ENCODE peak calls at places on chromosomes 4 and X, in six cellular contexts. One of them, this sample, is unnamed.

GRCh38 chr4:98546910-98547544 is 111.4 kb downstream of the TSPAN5 start:
- DNase-seq in RPMI7951: no peak
- DNase-seq in NCI-H1092 treated with DMSO at 0.1 percent for 48 hours: no peak
- DNase-seq in neural crest cell: no peak
- DNase-seq in upper lobe of right lung: no peak
- DNase-seq in omental fat pad: no peak
- DNase-seq in this sample: peak

GRCh38 chrX:12223650-12224049 is 85.4 kb downstream of the FRMPD4 start:
- DNase-seq in RPMI7951: peak
- DNase-seq in NCI-H1092 treated with DMSO at 0.1 percent for 48 hours: no peak
- DNase-seq in neural crest cell: no peak
- DNase-seq in upper lobe of right lung: no peak
- DNase-seq in omental fat pad: no peak
- DNase-seq in this sample: no peak

GRCh38 chr4:143488684-143489083 is 24.8 kb upstream of the SMARCA5 start:
- DNase-seq in RPMI7951: no peak
- DNase-seq in NCI-H1092 treated with DMSO at 0.1 percent for 48 hours: no peak
- DNase-seq in neural crest cell: no peak
- DNase-seq in upper lobe of right lung: no peak
- DNase-seq in omental fat pad: no peak
- DNase-seq in this sample: no peak

GRCh38 chr4:184934961-184935360 is 83.3 kb upstream of the HELT start:
- DNase-seq in RPMI7951: no peak
- DNase-seq in NCI-H1092 treated with DMSO at 0.1 percent for 48 hours: no peak
- DNase-seq in neural crest cell: no peak
- DNase-seq in upper lobe of right lung: no peak
- DNase-seq in omental fat pad: no peak
- DNase-seq in this sample: no peak

GRCh38 chrX:15674514-15674898 is 9.9 kb upstream of the CLTRN start:
- DNase-seq in RPMI7951: peak
- DNase-seq in NCI-H1092 treated with DMSO at 0.1 percent for 48 hours: no peak
- DNase-seq in neural crest cell: peak
- DNase-seq in upper lobe of right lung: peak
- DNase-seq in omental fat pad: peak
- DNase-seq in this sample: peak

GRCh38 chr4:87387237-87387636 is 3.8 kb downstream of the HSD17B11 start:
- DNase-seq in RPMI7951: no peak
- DNase-seq in NCI-H1092 treated with DMSO at 0.1 percent for 48 hours: no peak
- DNase-seq in neural crest cell: no peak
- DNase-seq in upper lobe of right lung: no peak
- DNase-seq in omental fat pad: no peak
- DNase-seq in this sample: no peak

GRCh38 chr4:41882622-41883347 is 52.4 kb upstream of the TMEM33 start:
- DNase-seq in RPMI7951: no peak
- DNase-seq in NCI-H1092 treated with DMSO at 0.1 percent for 48 hours: peak
- DNase-seq in neural crest cell: peak
- DNase-seq in upper lobe of right lung: peak
- DNase-seq in omental fat pad: no peak
- DNase-seq in this sample: peak

GRCh38 chrX:14027031-14027430 is 2.7 kb downstream of the GEMIN8 start:
- DNase-seq in RPMI7951: peak
- DNase-seq in NCI-H1092 treated with DMSO at 0.1 percent for 48 hours: peak
- DNase-seq in neural crest cell: no peak
- DNase-seq in upper lobe of right lung: no peak
- DNase-seq in omental fat pad: no peak
- DNase-seq in this sample: peak

GRCh38 chr4:177367336-177367735 is 57.7 kb downstream of the NEIL3 start:
- DNase-seq in RPMI7951: peak
- DNase-seq in NCI-H1092 treated with DMSO at 0.1 percent for 48 hours: no peak
- DNase-seq in neural crest cell: no peak
- DNase-seq in upper lobe of right lung: no peak
- DNase-seq in omental fat pad: no peak
- DNase-seq in this sample: no peak

GRCh38 chr4:134540588-134540987 is 339.0 kb upstream of the PABPC4L start:
- DNase-seq in RPMI7951: no peak
- DNase-seq in NCI-H1092 treated with DMSO at 0.1 percent for 48 hours: no peak
- DNase-seq in neural crest cell: no peak
- DNase-seq in upper lobe of right lung: no peak
- DNase-seq in omental fat pad: no peak
- DNase-seq in this sample: no peak